ENCODE peak calls at places on chromosomes 13 and 19, in seven cellular contexts. R is GM10248, E is choroid plexus epithelial cell, B is heart right ventricle, M is GM12865, A is progenitor cell of endocrine pancreas, P is thoracic aorta. N is an unnamed sample.

GRCh38 chr19:30722236-30722635 is 350.1 kb downstream of the ZNF536 start:
- DNase-seq in B (no peak), E (no peak), M (no peak), R (no peak), P (no peak), A (no peak), N (no peak)

GRCh38 chr19:35090795-35091214 is 24.8 kb upstream of the FXYD3 start:
- DNase-seq in R (no peak), P (no peak), E (no peak), A (no peak), M (no peak), B (no peak), N (peak)

GRCh38 chr19:35029737-35030256 is 473 bp upstream of the SCN1B start:
- DNase-seq in A (no peak), E (no peak), M (no peak), P (no peak), R (no peak), B (no peak), N (no peak)

GRCh38 chr19:29623726-29624488 is 17.8 kb downstream of the POP4 start:
- DNase-seq in R (no peak), A (no peak), P (no peak), E (no peak), M (peak), B (no peak), N (no peak)

GRCh38 chr19:8302734-8303133 is 5.4 kb downstream of the CD320 start:
- DNase-seq in R (no peak), M (no peak), E (no peak), A (no peak), P (no peak), B (no peak), N (no peak)

GRCh38 chr13:76667551-76667950 is 218.7 kb downstream of the KCTD12 start:
- DNase-seq in E (peak), A (no peak), M (peak), R (no peak), B (peak), P (no peak), N (no peak)

GRCh38 chr19:12884926-12885748 is 1.9 kb downstream of the KLF1 start:
- DNase-seq in R (peak), E (peak), M (peak), A (peak), P (no peak), B (peak), N (peak)

GRCh38 chr13:82717249-82717648 is 1165.0 kb downstream of the SLITRK1 start:
- DNase-seq in A (no peak), B (no peak), R (no peak), P (no peak), E (peak), M (no peak), N (no peak)

GRCh38 chr13:82772802-82773201 is 1109.5 kb downstream of the SLITRK1 start:
- DNase-seq in B (no peak), E (peak), M (no peak), P (no peak), A (no peak), R (no peak), N (no peak)

GRCh38 chr13:111043575-111043982 is 71.5 kb upstream of the ARHGEF7 start:
- DNase-seq in E (peak), M (peak), B (peak), A (no peak), P (no peak), R (no peak), N (no peak)

GRCh38 chr13:24323036-24323738 is 13.8 kb downstream of the C1QTNF9 start:
- DNase-seq in E (no peak), B (no peak), R (peak), M (no peak), A (no peak), P (no peak), N (no peak)

GRCh38 chr19:11338569-11339253 is 746 bp downstream of the RAB3D start:
- DNase-seq in A (no peak), R (no peak), M (no peak), E (no peak), B (no peak), P (no peak), N (no peak)

GRCh38 chr19:55210120-55210493 is 806 bp upstream of the PTPRH start:
- DNase-seq in M (no peak), E (peak), R (no peak), A (no peak), P (no peak), B (no peak), N (no peak)

GRCh38 chr13:25177636-25178035 is 5.5 kb upstream of the AMER2 start:
- DNase-seq in B (no peak), E (no peak), M (no peak), P (no peak), R (no peak), A (no peak), N (no peak)

GRCh38 chr13:54658771-54659170 is 1630.2 kb downstream of the OLFM4 start:
- DNase-seq in P (no peak), M (no peak), R (no peak), A (no peak), E (no peak), B (no peak), N (no peak)

GRCh38 chr13:21966014-21966413 is 295.1 kb downstream of the FGF9 start:
- DNase-seq in B (no peak), E (no peak), M (peak), P (no peak), R (no peak), A (no peak), N (no peak)

GRCh38 chr13:75635621-75636338 is at the start of gene LMO7:
- DNase-seq in P (no peak), R (peak), E (peak), M (peak), B (peak), A (peak), N (peak)

GRCh38 chr13:42970824-42971669 is 21.0 kb downstream of the EPSTI1 start:
- DNase-seq in B (no peak), R (peak), A (no peak), M (peak), P (no peak), E (peak), N (peak)

GRCh38 chr19:47100290-47100689 is 13.3 kb downstream of the ZC3H4 start:
- DNase-seq in P (no peak), E (no peak), R (no peak), M (no peak), B (no peak), A (no peak), N (no peak)

GRCh38 chr19:1491114-1491848 is at the start of gene REEP6:
- DNase-seq in R (no peak), B (no peak), E (no peak), M (no peak), P (no peak), A (no peak), N (no peak)
- TF ChIP-seq CTCF in R (no peak), B (no peak), E (no peak), M (no peak), P (no peak), A (peak), N (no peak)

DNA sequence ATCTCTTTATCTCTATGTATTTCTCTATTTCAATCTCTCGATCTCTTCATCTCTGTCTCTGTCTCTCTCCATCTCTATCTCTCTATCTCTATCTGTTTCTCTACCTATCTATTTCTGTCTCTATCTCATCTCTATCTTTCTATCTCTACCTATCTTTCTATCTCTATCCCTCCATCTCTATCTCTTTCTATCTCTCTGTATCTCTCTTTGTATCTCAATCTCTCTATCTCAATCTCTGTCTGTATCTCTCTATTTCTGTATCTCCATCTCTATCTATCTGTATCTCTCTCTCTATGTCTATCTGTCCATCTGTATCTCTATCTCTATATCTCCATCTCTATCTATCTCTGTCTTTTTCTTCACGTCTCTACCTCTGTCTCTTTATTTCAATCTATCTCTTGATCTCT is 25.2 kb downstream of the TNFSF9 start:
- DNase-seq in P (no peak), B (no peak), E (no peak), A (no peak), R (no peak), M (no peak), N (no peak)
- TF ChIP-seq CTCF in P (no peak), B (no peak), E (no peak), A (no peak), R (no peak), M (no peak), N (no peak)

DNA sequence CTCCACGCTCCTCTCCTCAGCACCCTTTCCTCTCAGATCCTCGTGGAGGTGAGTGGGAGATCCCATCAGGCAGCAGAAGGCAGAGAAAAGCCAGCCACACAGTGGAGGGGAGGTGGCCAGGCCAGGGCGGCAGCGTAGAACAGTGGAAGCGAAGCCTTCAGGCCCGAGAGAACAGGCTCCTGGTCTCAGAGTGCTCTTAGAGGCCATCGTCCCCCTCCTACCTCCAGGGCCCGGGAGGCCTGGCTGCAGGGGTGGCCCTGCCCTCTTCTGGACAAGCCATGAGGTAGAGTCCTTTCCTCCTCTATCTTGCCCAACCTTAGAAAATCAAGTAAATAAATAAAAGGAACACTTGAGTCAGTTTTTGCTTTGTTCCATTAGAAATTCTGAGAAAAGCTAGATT is 202.0 kb downstream of the KATNAL1 start:
- DNase-seq in E (no peak), B (no peak), M (no peak), P (no peak), R (no peak), A (no peak), N (no peak)
- TF ChIP-seq CTCF in E (no peak), B (peak), M (no peak), P (no peak), R (no peak), A (peak), N (no peak)

GRCh38 chr19:14023404-14024235 is 4.3 kb upstream of the RLN3 start:
- DNase-seq in A (peak), E (peak), P (no peak), R (no peak), M (peak), B (peak), N (peak)
- TF ChIP-seq CTCF in A (peak), E (peak), P (peak), R (peak), M (peak), B (peak), N (peak)